ENCODE peak calls at places on chromosomes 16 and 17, in seven cellular contexts. K, E, P, L, Z, Q and X are unnamed samples.

GRCh38 chr17:59547131-59547915 is 18.1 kb upstream of the DHX40 start:
- DNase-seq in K (no peak), L (peak; percentile 10), Q (no peak), E (no peak), P (no peak), Z (peak; percentile 28), X (no peak)

GRCh38 chr17:45222273-45222993 is 748 bp downstream of the FMNL1 start:
- DNase-seq in K (no peak), P (no peak), E (no peak), Z (no peak), Q (no peak), L (no peak), X (no peak)

GRCh38 chr17:61218438-61218837 is 181.2 kb upstream of the TBX2 start:
- DNase-seq in E (no peak), Q (no peak), L (peak; percentile 80), K (no peak), Z (peak; percentile 66), P (no peak), X (no peak)

GRCh38 chr17:45246861-45247428 is 14.9 kb downstream of the SPATA32 start:
- DNase-seq in K (peak; percentile 56), P (no peak), E (no peak), Z (no peak), Q (peak; percentile 77), L (no peak), X (no peak)

GRCh38 chr16:83996481-83997252 is 28.6 kb downstream of the NECAB2 start:
- DNase-seq in Q (no peak), Z (no peak), L (no peak), E (no peak), P (no peak), K (no peak), X (no peak)

GRCh38 chr17:52233632-52234031 is 75.1 kb upstream of the CA10 start:
- DNase-seq in Q (no peak), K (no peak), Z (no peak), L (no peak), E (no peak), P (no peak), X (no peak)

GRCh38 chr17:5921919-5922318 is 148.3 kb upstream of the WSCD1 start:
- DNase-seq in E (peak; percentile 47), L (no peak), P (no peak), K (no peak), Z (no peak), Q (no peak), X (no peak)

GRCh38 chr16:84593825-84594724 is 23.8 kb downstream of the COTL1 start:
- DNase-seq in P (peak; percentile 74), L (no peak), Z (peak; percentile 71), Q (no peak), K (peak; percentile 86), E (no peak), X (no peak)

GRCh38 chr16:1626776-1627175 is 14.6 kb downstream of the CRAMP1 start:
- DNase-seq in Q (no peak), L (no peak), P (no peak), Z (no peak), E (no peak), K (no peak), X (no peak)
- TF ChIP-seq CTCF in Q (no peak), L (no peak), P (no peak), Z (no peak), E (no peak), K (no peak), X (no peak)

GRCh38 chr16:81140930-81141780 is 45.0 kb upstream of the GCSH start:
- DNase-seq in Z (no peak), L (no peak), K (no peak), E (no peak), P (no peak), Q (no peak), X (no peak)
- TF ChIP-seq CTCF in Z (no peak), L (peak; percentile 10), K (no peak), E (no peak), P (no peak), Q (no peak), X (peak; percentile 38)

GRCh38 chr17:44097110-44097810 is 26.2 kb downstream of the HDAC5 start:
- DNase-seq in K (no peak), Z (peak; percentile 40), L (peak; percentile 46), P (no peak), E (no peak), Q (no peak), X (no peak)
- TF ChIP-seq CTCF in K (no peak), Z (no peak), L (no peak), P (no peak), E (no peak), Q (no peak), X (no peak)

GRCh38 chr17:231966-232807 is 50.7 kb upstream of the DOC2B start:
- DNase-seq in P (peak; percentile 12), K (no peak), L (no peak), E (no peak), Q (no peak), Z (no peak), X (peak; percentile 64)

GRCh38 chr17:229945-230235 is 48.4 kb upstream of the DOC2B start:
- DNase-seq in P (no peak), Z (no peak), L (no peak), Q (no peak), E (no peak), K (no peak), X (no peak)

GRCh38 chr17:229130-229944 is 47.9 kb upstream of the DOC2B start:
- DNase-seq in L (no peak), Z (peak; percentile 10), P (peak; percentile 8), Q (no peak), E (no peak), K (no peak), X (peak; percentile 57)

GRCh38 chr17:231191-231965 is 49.9 kb upstream of the DOC2B start:
- DNase-seq in K (no peak), L (no peak), P (peak; percentile 9), E (no peak), Z (no peak), Q (no peak), X (peak; percentile 77)

GRCh38 chr17:230371-230770 is 48.9 kb upstream of the DOC2B start:
- DNase-seq in P (peak; percentile 12), K (no peak), Q (no peak), L (no peak), E (no peak), Z (no peak), X (no peak)
- TF ChIP-seq CTCF in P (no peak), K (no peak), Q (no peak), L (no peak), E (no peak), Z (no peak), X (no peak)

DNA sequence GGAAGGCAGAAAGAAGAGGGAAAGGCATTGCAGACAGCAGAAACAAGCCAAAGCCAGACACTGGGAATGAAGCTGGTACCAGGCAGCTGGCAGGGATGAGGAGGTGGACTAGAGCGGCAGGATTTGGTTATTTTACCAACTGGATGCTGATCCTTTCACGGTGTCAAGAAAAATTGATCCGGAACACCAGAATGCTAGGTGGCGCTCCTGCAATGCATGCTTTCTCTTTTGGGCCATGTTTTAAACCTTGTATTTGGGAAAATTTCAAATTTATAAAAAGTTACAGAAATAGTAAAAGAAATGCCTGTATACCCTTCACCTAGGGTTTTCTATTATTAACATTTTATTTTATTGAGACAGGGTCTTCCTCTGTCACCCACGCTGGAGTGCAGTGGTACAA is 224.7 kb downstream of the SOX9 start:
- DNase-seq in K (no peak), Z (no peak), L (no peak), Q (no peak), E (no peak), P (no peak), X (no peak)
- TF ChIP-seq CTCF in K (no peak), Z (no peak), L (peak; percentile 14), Q (no peak), E (no peak), P (no peak), X (peak; percentile 16)

DNA sequence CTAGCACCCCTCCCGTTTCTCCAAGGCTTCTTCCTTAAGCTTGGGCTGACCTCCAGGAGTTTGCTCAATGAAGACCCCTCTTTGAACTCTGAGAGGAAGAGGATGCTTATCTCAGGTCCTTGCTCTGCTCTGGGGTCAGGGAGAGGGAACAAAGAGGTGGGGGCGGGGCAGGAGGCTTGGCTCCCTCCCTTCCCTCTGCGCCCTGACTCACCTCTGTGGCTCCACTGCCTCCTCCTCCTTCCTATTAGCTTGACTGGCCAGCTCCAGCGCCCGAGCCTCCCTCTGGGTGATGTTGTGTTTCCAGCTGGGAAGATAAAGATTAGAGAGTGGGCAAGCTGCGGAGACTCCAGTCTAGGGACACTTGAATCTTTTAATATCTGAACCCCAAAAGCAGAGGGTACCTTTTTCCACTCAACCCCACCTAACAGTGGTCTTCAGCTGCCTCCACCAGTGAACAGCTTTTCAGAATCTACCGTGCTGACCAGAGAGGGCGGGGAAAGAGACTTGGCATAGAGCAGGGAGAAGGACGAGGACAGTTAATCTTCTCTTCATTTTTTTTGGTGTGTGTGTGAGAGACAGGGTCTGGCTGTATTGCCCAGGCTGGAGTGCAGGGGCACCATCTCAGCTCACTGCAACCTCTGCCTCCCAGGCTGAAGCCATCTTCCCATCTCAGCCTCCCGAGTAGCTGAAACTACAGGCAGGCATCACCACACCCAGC is 6.7 kb downstream of the GIP start:
- DNase-seq in L (peak; percentile 94), E (peak; percentile 33), K (no peak), Q (peak; percentile 38), Z (peak; percentile 52), P (no peak), X (no peak)
- TF ChIP-seq CTCF in L (no peak), E (no peak), K (no peak), Q (no peak), Z (no peak), P (no peak), X (no peak)

DNA sequence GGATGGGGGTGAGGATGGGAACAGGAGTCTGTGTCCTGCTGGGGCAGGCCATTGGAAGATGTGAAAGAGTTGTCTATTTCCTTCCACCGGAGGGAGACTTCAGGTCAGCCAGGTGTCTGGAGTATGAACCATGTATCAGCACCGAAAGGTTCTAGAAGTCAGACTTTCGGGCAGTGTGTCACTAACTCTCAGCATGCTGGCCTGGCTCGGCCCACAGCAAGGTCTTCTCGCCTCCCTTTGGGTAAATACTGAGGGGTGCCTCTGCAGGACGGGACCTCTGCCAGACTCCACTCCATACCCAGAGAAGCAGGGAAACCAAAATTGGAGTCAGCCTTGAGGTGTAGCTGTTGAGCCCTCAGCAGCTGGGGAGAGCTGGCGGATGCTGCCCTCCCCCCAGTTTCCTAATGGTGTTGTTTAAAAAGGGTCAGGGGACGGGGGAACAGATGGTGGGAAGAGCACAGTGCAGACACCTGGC is 507 bp downstream of the CIITA start:
- DNase-seq in E (peak; percentile 19), K (no peak), Z (no peak), L (no peak), Q (no peak), P (no peak), X (no peak)
- TF ChIP-seq CTCF in E (no peak), K (peak; percentile 21), Z (no peak), L (no peak), Q (no peak), P (no peak), X (no peak)